ENCODE peak calls at places on chromosomes 6 and 20, in six cellular contexts. Z, P, G, V, J and A are unnamed samples.

GRCh38 chr6:151445482-151445881 is 6.4 kb downstream of the RMND1 start:
- DNase-seq in Z (no peak), G (no peak), J (no peak), V (no peak), P (no peak), A (no peak)

GRCh38 chr6:37988131-37988530 is 168.6 kb downstream of the ZFAND3 start:
- DNase-seq in G (no peak), J (no peak), V (no peak), P (no peak), Z (no peak), A (no peak)

GRCh38 chr6:136103763-136104311 is 146.3 kb downstream of the MTFR2 start:
- DNase-seq in G (no peak), Z (no peak), V (no peak), J (peak), P (no peak), A (peak)

GRCh38 chr6:124200661-124201060 is 397.0 kb downstream of the NKAIN2 start:
- DNase-seq in J (no peak), P (no peak), G (no peak), V (no peak), Z (no peak), A (no peak)

GRCh38 chr20:31674895-31675827 is 37.4 kb downstream of the COX4I2 start:
- DNase-seq in J (no peak), Z (no peak), G (peak), V (peak), P (peak), A (peak)

GRCh38 chr6:121771937-121772717 is 336.7 kb downstream of the GJA1 start:
- DNase-seq in Z (no peak), P (no peak), V (no peak), G (no peak), J (no peak), A (no peak)

GRCh38 chr6:88047510-88048150 is at the start of gene SPACA1:
- DNase-seq in Z (no peak), V (no peak), P (no peak), J (no peak), G (no peak), A (no peak)

GRCh38 chr20:11159728-11160127 is 485.9 kb upstream of the JAG1 start:
- DNase-seq in G (no peak), J (no peak), P (no peak), V (peak), Z (peak), A (peak)

GRCh38 chr20:62273421-62273820 is 29.4 kb upstream of the ADRM1 start:
- DNase-seq in V (no peak), Z (no peak), G (no peak), P (no peak), J (no peak), A (no peak)

GRCh38 chr20:14991023-14991422 is 653.6 kb upstream of the FLRT3 start:
- DNase-seq in Z (no peak), G (no peak), V (no peak), P (no peak), J (no peak), A (no peak)

GRCh38 chr20:8301655-8302054 is 169.6 kb downstream of the PLCB1 start:
- DNase-seq in Z (no peak), P (no peak), V (no peak), G (no peak), J (no peak), A (no peak)

GRCh38 chr6:139184050-139184826 is 49.4 kb downstream of the HECA start:
- DNase-seq in V (no peak), J (no peak), P (no peak), G (no peak), Z (no peak), A (no peak)

GRCh38 chr6:127812985-127813681 is 87.7 kb downstream of the THEMIS start:
- DNase-seq in Z (no peak), J (no peak), P (no peak), G (no peak), V (no peak), A (no peak)

GRCh38 chr6:89350281-89351037 is 2.1 kb downstream of the UBE2J1 start:
- DNase-seq in V (no peak), Z (no peak), G (no peak), J (no peak), P (no peak), A (no peak)

GRCh38 chr20:63957004-63957689 is 931 bp upstream of the UCKL1 start:
- DNase-seq in G (peak), V (peak), J (peak), P (peak), Z (peak), A (peak)

GRCh38 chr6:28478518-28478917 is 35.2 kb upstream of the ZSCAN23 start:
- DNase-seq in J (no peak), G (no peak), P (no peak), Z (no peak), V (no peak), A (no peak)

GRCh38 chr6:98831057-98832031 is 3.0 kb upstream of the POU3F2 start:
- DNase-seq in J (peak), P (no peak), V (no peak), Z (no peak), G (no peak), A (no peak)

GRCh38 chr6:130680118-130680517 is 147.1 kb upstream of the SMLR1 start:
- DNase-seq in Z (no peak), J (no peak), G (no peak), V (no peak), P (no peak), A (no peak)

GRCh38 chr20:12737900-12738299 is 270.9 kb upstream of the SPTLC3 start:
- DNase-seq in P (no peak), V (no peak), G (no peak), J (no peak), Z (no peak), A (no peak)

GRCh38 chr6:162056745-162057144 is 670.8 kb downstream of the PRKN start:
- DNase-seq in P (no peak), V (peak), J (peak), Z (no peak), G (no peak), A (no peak)

GRCh38 chr20:23877524-23877923 is 2.0 kb downstream of the CST5 start:
- DNase-seq in J (no peak), P (no peak), V (no peak), Z (no peak), G (no peak), A (no peak)

GRCh38 chr6:40810176-40810575 is 223.0 kb upstream of the LRFN2 start:
- DNase-seq in V (no peak), G (no peak), J (no peak), Z (no peak), P (no peak), A (no peak)

GRCh38 chr6:146915671-146916127 is 288.5 kb upstream of the STXBP5 start:
- DNase-seq in Z (no peak), P (no peak), G (no peak), J (no peak), V (no peak), A (no peak)

GRCh38 chr6:27873101-27874030 is 38.8 kb downstream of the OR2B2 start:
- DNase-seq in G (peak), V (peak), P (peak), Z (no peak), J (peak), A (no peak)

GRCh38 chr20:52798124-52798523 is 174.0 kb upstream of the TSHZ2 start:
- DNase-seq in P (no peak), Z (no peak), V (no peak), G (no peak), J (no peak), A (no peak)

GRCh38 chr6:72669324-72669723 is 47.5 kb downstream of the KCNQ5 start:
- DNase-seq in Z (no peak), G (no peak), V (no peak), P (no peak), J (peak), A (no peak)

GRCh38 chr6:97626586-97627441 is 343.8 kb upstream of the MMS22L start:
- DNase-seq in P (no peak), V (peak), Z (no peak), G (no peak), J (no peak), A (no peak)

GRCh38 chr20:18831830-18832229 is 18.2 kb downstream of the SCP2D1 start:
- DNase-seq in P (no peak), J (no peak), Z (no peak), G (no peak), V (no peak), A (no peak)

GRCh38 chr6:5956939-5957338 is 49.8 kb downstream of the NRN1 start:
- DNase-seq in G (no peak), Z (no peak), V (no peak), P (no peak), J (no peak), A (no peak)

GRCh38 chr6:36492621-36493020 is 49.8 kb downstream of the KCTD20 start:
- DNase-seq in J (no peak), Z (no peak), G (no peak), V (no peak), P (no peak), A (no peak)

GRCh38 chr20:62929051-62929538 is 2.8 kb upstream of the DIDO1 start:
- DNase-seq in J (peak), Z (peak), V (peak), P (peak), G (peak), A (peak)

GRCh38 chr6:8245736-8246135 is 143.4 kb upstream of the EEF1E1 start:
- DNase-seq in G (no peak), Z (no peak), V (no peak), J (no peak), P (no peak), A (no peak)

GRCh38 chr6:37674161-37674560 is 23.5 kb downstream of the MDGA1 start:
- DNase-seq in J (no peak), G (no peak), V (no peak), P (no peak), Z (no peak), A (no peak)

GRCh38 chr20:38168791-38169589 is 3.9 kb upstream of the TGM2 start:
- DNase-seq in V (no peak), J (no peak), G (no peak), P (peak), Z (no peak), A (no peak)

GRCh38 chr6:18379376-18380117 is 7.6 kb upstream of the RNF144B start:
- DNase-seq in Z (no peak), G (no peak), J (no peak), V (no peak), P (no peak), A (no peak)

GRCh38 chr6:169845426-169846285 is 94.2 kb downstream of the ERMARD start:
- DNase-seq in V (no peak), G (peak), Z (peak), J (no peak), P (peak), A (no peak)

GRCh38 chr6:84773431-84774173 is 9.2 kb upstream of the TBX18 start:
- DNase-seq in J (peak), P (no peak), V (no peak), G (no peak), Z (peak), A (no peak)

GRCh38 chr6:30793521-30794194 is 49.3 kb upstream of the IER3 start:
- DNase-seq in P (no peak), Z (no peak), G (no peak), V (no peak), J (no peak), A (no peak)

GRCh38 chr6:26205161-26205624 is 118.0 kb downstream of the HFE start:
- DNase-seq in Z (peak), V (peak), G (peak), J (no peak), P (peak), A (peak)
- TF ChIP-seq POLR2A in Z (no peak), V (peak), G (no peak), J (no peak), P (no peak), A (peak)

DNA sequence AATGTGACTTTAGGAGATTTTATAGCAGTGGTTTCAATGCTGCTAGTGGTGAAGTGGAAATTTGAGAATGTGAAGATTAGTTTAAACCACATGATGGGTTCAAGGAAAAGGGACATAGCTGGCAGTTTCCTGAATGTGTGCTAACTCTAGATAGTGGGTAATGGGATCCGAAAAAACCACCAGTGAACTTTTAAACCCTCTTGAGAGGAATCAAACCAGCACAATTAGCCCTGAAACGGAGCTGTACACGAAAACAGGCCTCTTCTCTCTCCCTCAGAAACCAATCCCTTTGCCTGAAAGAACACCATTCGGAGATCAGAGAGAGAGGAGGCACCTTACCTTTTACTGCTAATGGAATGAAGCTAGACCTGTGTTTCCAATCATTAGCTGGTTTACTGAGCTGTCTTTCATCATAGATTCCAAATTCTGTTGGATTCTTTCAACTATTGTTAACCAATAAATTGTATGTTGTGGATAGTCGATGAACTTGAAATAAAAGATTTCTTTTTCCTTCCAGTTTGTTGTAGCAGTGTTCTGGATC is 103.9 kb downstream of the AIG1 start:
- DNase-seq in V (no peak), Z (no peak), P (no peak), J (no peak), G (no peak), A (no peak)
- H3K4me3 ChIP-seq in V (no peak), Z (no peak), P (no peak), J (no peak), G (no peak), A (no peak)

DNA sequence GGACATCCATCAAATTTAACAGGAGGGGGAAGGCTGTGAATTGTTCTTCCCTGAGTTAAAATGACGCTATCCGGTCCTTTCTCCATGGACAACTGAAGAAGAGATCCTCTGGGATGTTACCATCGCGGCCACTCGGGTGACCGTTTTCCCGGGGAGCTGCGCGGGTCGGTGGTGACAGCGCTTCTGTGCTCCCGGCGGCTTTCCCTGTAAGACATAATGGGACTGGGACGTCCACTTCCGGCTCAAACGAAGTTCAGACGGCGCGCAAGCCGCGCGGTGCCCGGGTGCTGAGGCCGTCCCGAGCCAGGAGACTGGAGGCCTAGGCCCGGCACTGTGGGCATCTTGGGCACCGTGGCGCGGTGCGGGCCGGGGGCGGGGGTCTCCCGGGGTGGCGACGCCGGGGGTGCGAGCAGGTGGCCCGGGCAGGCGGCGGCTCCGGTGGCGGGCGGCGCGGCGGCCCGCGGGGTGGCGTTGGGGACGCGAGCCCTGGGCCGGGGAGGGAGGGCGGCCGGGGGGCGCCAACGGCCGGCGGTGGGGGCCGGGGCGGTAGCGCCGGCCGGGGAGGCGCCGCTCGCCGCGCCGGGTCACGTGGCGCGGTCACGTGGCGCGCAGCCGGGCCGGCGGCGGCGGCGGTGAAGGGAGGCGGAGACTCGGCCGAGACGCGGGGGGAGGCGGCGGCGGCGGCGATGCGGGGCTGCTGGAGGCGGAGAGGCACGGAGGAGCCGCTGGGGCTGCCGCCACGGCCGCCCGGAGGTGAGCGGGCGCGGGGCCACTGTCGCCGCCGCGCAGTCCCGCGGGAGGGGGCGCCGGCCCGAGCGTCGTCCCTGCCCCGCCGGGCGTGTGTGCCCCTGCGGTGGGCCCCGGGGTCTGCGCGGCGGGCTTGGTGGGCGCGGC is 63.6 kb downstream of the GTF2H5 start:
- DNase-seq in G (peak), V (peak), Z (peak), P (peak), J (peak), A (peak)
- TF ChIP-seq POLR2A in G (no peak), V (peak), Z (peak), P (no peak), J (peak), A (no peak)

DNA sequence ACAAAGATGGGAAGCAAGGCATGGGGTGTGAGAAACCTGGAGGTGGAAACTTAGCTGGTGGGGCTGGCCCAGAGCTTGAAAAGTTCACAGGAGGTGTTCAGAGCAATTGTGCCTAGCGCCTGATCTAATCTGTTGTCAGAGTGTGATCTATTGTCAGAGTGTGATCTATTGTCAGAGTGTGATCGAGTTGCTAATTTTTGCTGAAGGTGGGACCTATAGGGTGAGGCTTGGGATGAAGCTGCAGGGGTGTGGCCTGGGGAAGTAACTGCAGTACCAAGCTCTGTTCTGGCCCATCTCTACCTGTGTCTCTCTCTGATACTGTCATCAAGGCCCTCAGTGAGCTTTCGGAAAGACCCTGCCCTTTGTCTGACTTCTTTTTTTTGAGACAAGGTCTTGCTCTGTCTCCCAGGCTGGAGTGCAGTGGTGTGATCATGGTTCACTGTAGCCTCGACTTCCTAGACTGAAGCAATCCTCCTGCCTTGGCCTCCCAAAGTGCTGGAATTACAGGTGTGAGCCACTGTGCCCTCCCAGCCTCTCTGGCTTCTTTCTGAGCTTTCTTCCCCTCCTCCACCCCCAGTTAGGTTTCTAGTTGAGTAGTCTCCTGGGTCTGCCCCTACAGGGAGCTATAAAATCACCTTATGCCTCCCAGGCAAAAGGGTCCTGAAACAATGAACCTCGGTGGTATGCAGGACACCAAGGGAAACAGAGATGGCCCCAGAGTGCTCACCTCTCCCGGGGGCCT is 150.8 kb upstream of the RNF24 start:
- DNase-seq in P (no peak), J (no peak), V (no peak), G (no peak), Z (no peak), A (no peak)
- H3K4me3 ChIP-seq in P (no peak), J (no peak), V (no peak), G (no peak), Z (no peak), A (no peak)

GRCh38 chr20:407097-407952 is 774 bp upstream of the RBCK1 start:
- DNase-seq in J (peak), G (peak), P (peak), V (peak), Z (peak), A (peak)
- TF ChIP-seq POLR2A in J (peak), G (no peak), P (no peak), V (peak), Z (peak), A (no peak)